ENCODE peak calls at places on chromosomes 3 and 15, in nine cellular contexts. One of them, this sample, is unnamed.

GRCh38 chr3:73637042-73637441 is 12.3 kb upstream of the PDZRN3 start:
- DNase-seq in MM.1S: no peak
- DNase-seq in T follicular helper cell: no peak
- DNase-seq in OCI-LY7: no peak
- DNase-seq in AG08396: no peak
- DNase-seq in stimulated activated CD4-positive, alpha-beta T cell treated with anti-CD3 and anti-CD28 coated beads, Interleukin-4, amount 100 ng/mL, for 48 hours: no peak
- DNase-seq in GM23248: peak; percentile 87
- DNase-seq in WERI-Rb-1: no peak
- DNase-seq in effector CD4-positive, alpha-beta T cell: no peak
- DNase-seq in this sample: no peak

GRCh38 chr3:194806991-194807685 is 121.5 kb downstream of the FAM43A start:
- DNase-seq in MM.1S: no peak
- DNase-seq in T follicular helper cell: no peak
- DNase-seq in OCI-LY7: no peak
- DNase-seq in AG08396: no peak
- DNase-seq in stimulated activated CD4-positive, alpha-beta T cell treated with anti-CD3 and anti-CD28 coated beads, Interleukin-4, amount 100 ng/mL, for 48 hours: no peak
- DNase-seq in GM23248: peak; percentile 89
- DNase-seq in WERI-Rb-1: no peak
- DNase-seq in effector CD4-positive, alpha-beta T cell: no peak
- DNase-seq in this sample: no peak

GRCh38 chr3:50003216-50003615 is 63.3 kb downstream of the RBM6 start:
- DNase-seq in MM.1S: no peak
- DNase-seq in T follicular helper cell: no peak
- DNase-seq in OCI-LY7: no peak
- DNase-seq in AG08396: no peak
- DNase-seq in stimulated activated CD4-positive, alpha-beta T cell treated with anti-CD3 and anti-CD28 coated beads, Interleukin-4, amount 100 ng/mL, for 48 hours: no peak
- DNase-seq in GM23248: peak; percentile 55
- DNase-seq in WERI-Rb-1: no peak
- DNase-seq in effector CD4-positive, alpha-beta T cell: no peak
- DNase-seq in this sample: no peak

GRCh38 chr15:73560501-73561117 is 72.6 kb downstream of the NPTN start:
- DNase-seq in MM.1S: peak; percentile 64
- DNase-seq in T follicular helper cell: no peak
- DNase-seq in OCI-LY7: peak; percentile 68
- DNase-seq in AG08396: peak; percentile 22
- DNase-seq in stimulated activated CD4-positive, alpha-beta T cell treated with anti-CD3 and anti-CD28 coated beads, Interleukin-4, amount 100 ng/mL, for 48 hours: no peak
- DNase-seq in GM23248: peak; percentile 76
- DNase-seq in WERI-Rb-1: peak; percentile 16
- DNase-seq in effector CD4-positive, alpha-beta T cell: no peak
- DNase-seq in this sample: no peak

GRCh38 chr15:84634228-84634837 is 19.8 kb downstream of the WDR73 start:
- DNase-seq in MM.1S: no peak
- DNase-seq in T follicular helper cell: no peak
- DNase-seq in OCI-LY7: no peak
- DNase-seq in AG08396: no peak
- DNase-seq in stimulated activated CD4-positive, alpha-beta T cell treated with anti-CD3 and anti-CD28 coated beads, Interleukin-4, amount 100 ng/mL, for 48 hours: no peak
- DNase-seq in GM23248: no peak
- DNase-seq in WERI-Rb-1: no peak
- DNase-seq in effector CD4-positive, alpha-beta T cell: no peak
- DNase-seq in this sample: no peak

GRCh38 chr3:169624533-169624972 is 39.0 kb downstream of the MECOM start:
- DNase-seq in MM.1S: no peak
- DNase-seq in T follicular helper cell: no peak
- DNase-seq in OCI-LY7: no peak
- DNase-seq in AG08396: no peak
- DNase-seq in stimulated activated CD4-positive, alpha-beta T cell treated with anti-CD3 and anti-CD28 coated beads, Interleukin-4, amount 100 ng/mL, for 48 hours: no peak
- DNase-seq in GM23248: no peak
- DNase-seq in WERI-Rb-1: peak; percentile 13
- DNase-seq in effector CD4-positive, alpha-beta T cell: no peak
- DNase-seq in this sample: no peak

GRCh38 chr15:100596792-100597191 is 5.2 kb downstream of the LINS1 start:
- DNase-seq in MM.1S: no peak
- DNase-seq in T follicular helper cell: peak; percentile 77
- DNase-seq in OCI-LY7: no peak
- DNase-seq in AG08396: no peak
- DNase-seq in stimulated activated CD4-positive, alpha-beta T cell treated with anti-CD3 and anti-CD28 coated beads, Interleukin-4, amount 100 ng/mL, for 48 hours: peak; percentile 88
- DNase-seq in GM23248: no peak
- DNase-seq in WERI-Rb-1: no peak
- DNase-seq in effector CD4-positive, alpha-beta T cell: peak; percentile 81
- DNase-seq in this sample: no peak

GRCh38 chr15:74595271-74595670 is 20.4 kb upstream of the CLK3 start:
- DNase-seq in MM.1S: no peak
- DNase-seq in T follicular helper cell: no peak
- DNase-seq in OCI-LY7: no peak
- DNase-seq in AG08396: no peak
- DNase-seq in stimulated activated CD4-positive, alpha-beta T cell treated with anti-CD3 and anti-CD28 coated beads, Interleukin-4, amount 100 ng/mL, for 48 hours: no peak
- DNase-seq in GM23248: no peak
- DNase-seq in WERI-Rb-1: no peak
- DNase-seq in effector CD4-positive, alpha-beta T cell: no peak
- DNase-seq in this sample: no peak

GRCh38 chr3:134211797-134212196 is 38.9 kb downstream of the RYK start:
- DNase-seq in MM.1S: peak; percentile 60
- DNase-seq in T follicular helper cell: no peak
- DNase-seq in OCI-LY7: peak; percentile 23
- DNase-seq in AG08396: peak; percentile 47
- DNase-seq in stimulated activated CD4-positive, alpha-beta T cell treated with anti-CD3 and anti-CD28 coated beads, Interleukin-4, amount 100 ng/mL, for 48 hours: no peak
- DNase-seq in GM23248: peak; percentile 71
- DNase-seq in WERI-Rb-1: peak; percentile 39
- DNase-seq in effector CD4-positive, alpha-beta T cell: no peak
- DNase-seq in this sample: no peak

GRCh38 chr15:50968353-50968752 is 59.9 kb downstream of the AP4E1 start:
- DNase-seq in MM.1S: no peak
- DNase-seq in T follicular helper cell: no peak
- DNase-seq in OCI-LY7: no peak
- DNase-seq in AG08396: no peak
- DNase-seq in stimulated activated CD4-positive, alpha-beta T cell treated with anti-CD3 and anti-CD28 coated beads, Interleukin-4, amount 100 ng/mL, for 48 hours: no peak
- DNase-seq in GM23248: peak; percentile 51
- DNase-seq in WERI-Rb-1: no peak
- DNase-seq in effector CD4-positive, alpha-beta T cell: no peak
- DNase-seq in this sample: no peak

GRCh38 chr3:48372862-48373435 is 930 bp downstream of the FBXW12 start:
- DNase-seq in MM.1S: no peak
- DNase-seq in T follicular helper cell: no peak
- DNase-seq in OCI-LY7: no peak
- DNase-seq in AG08396: no peak
- DNase-seq in stimulated activated CD4-positive, alpha-beta T cell treated with anti-CD3 and anti-CD28 coated beads, Interleukin-4, amount 100 ng/mL, for 48 hours: no peak
- DNase-seq in GM23248: no peak
- DNase-seq in WERI-Rb-1: peak; percentile 25
- DNase-seq in effector CD4-positive, alpha-beta T cell: no peak
- DNase-seq in this sample: no peak

GRCh38 chr3:99637381-99638111 is 848 bp upstream of the COL8A1 start:
- DNase-seq in MM.1S: no peak
- DNase-seq in T follicular helper cell: no peak
- DNase-seq in OCI-LY7: no peak
- DNase-seq in AG08396: peak; percentile 33
- DNase-seq in stimulated activated CD4-positive, alpha-beta T cell treated with anti-CD3 and anti-CD28 coated beads, Interleukin-4, amount 100 ng/mL, for 48 hours: no peak
- DNase-seq in GM23248: peak; percentile 82
- DNase-seq in WERI-Rb-1: peak; percentile 46
- DNase-seq in effector CD4-positive, alpha-beta T cell: no peak
- DNase-seq in this sample: no peak

GRCh38 chr15:36845270-36845669 is 255.1 kb downstream of the MEIS2 start:
- DNase-seq in MM.1S: no peak
- DNase-seq in T follicular helper cell: no peak
- DNase-seq in OCI-LY7: no peak
- DNase-seq in AG08396: no peak
- DNase-seq in stimulated activated CD4-positive, alpha-beta T cell treated with anti-CD3 and anti-CD28 coated beads, Interleukin-4, amount 100 ng/mL, for 48 hours: no peak
- DNase-seq in GM23248: no peak
- DNase-seq in WERI-Rb-1: no peak
- DNase-seq in effector CD4-positive, alpha-beta T cell: no peak
- DNase-seq in this sample: no peak

GRCh38 chr15:72042054-72042453 is 75.9 kb downstream of the MYO9A start:
- DNase-seq in MM.1S: no peak
- DNase-seq in T follicular helper cell: no peak
- DNase-seq in OCI-LY7: no peak
- DNase-seq in AG08396: no peak
- DNase-seq in stimulated activated CD4-positive, alpha-beta T cell treated with anti-CD3 and anti-CD28 coated beads, Interleukin-4, amount 100 ng/mL, for 48 hours: no peak
- DNase-seq in GM23248: no peak
- DNase-seq in WERI-Rb-1: no peak
- DNase-seq in effector CD4-positive, alpha-beta T cell: no peak
- DNase-seq in this sample: no peak

GRCh38 chr15:62110000-62110851 is 43.4 kb downstream of the C2CD4A start:
- DNase-seq in MM.1S: no peak
- DNase-seq in T follicular helper cell: no peak
- DNase-seq in OCI-LY7: no peak
- DNase-seq in AG08396: peak; percentile 27
- DNase-seq in stimulated activated CD4-positive, alpha-beta T cell treated with anti-CD3 and anti-CD28 coated beads, Interleukin-4, amount 100 ng/mL, for 48 hours: no peak
- DNase-seq in GM23248: peak; percentile 89
- DNase-seq in WERI-Rb-1: no peak
- DNase-seq in effector CD4-positive, alpha-beta T cell: no peak
- DNase-seq in this sample: no peak

GRCh38 chr3:70067860-70068479 is 68.4 kb downstream of the SAMMSON start:
- DNase-seq in MM.1S: no peak
- DNase-seq in T follicular helper cell: no peak
- DNase-seq in OCI-LY7: no peak
- DNase-seq in AG08396: no peak
- DNase-seq in stimulated activated CD4-positive, alpha-beta T cell treated with anti-CD3 and anti-CD28 coated beads, Interleukin-4, amount 100 ng/mL, for 48 hours: no peak
- DNase-seq in GM23248: no peak
- DNase-seq in WERI-Rb-1: no peak
- DNase-seq in effector CD4-positive, alpha-beta T cell: no peak
- DNase-seq in this sample: no peak

GRCh38 chr3:47850062-47850802 is 47.3 kb downstream of the DHX30 start:
- DNase-seq in MM.1S: no peak
- DNase-seq in T follicular helper cell: no peak
- DNase-seq in OCI-LY7: peak; percentile 14
- DNase-seq in AG08396: peak; percentile 72
- DNase-seq in stimulated activated CD4-positive, alpha-beta T cell treated with anti-CD3 and anti-CD28 coated beads, Interleukin-4, amount 100 ng/mL, for 48 hours: no peak
- DNase-seq in GM23248: peak; percentile 67
- DNase-seq in WERI-Rb-1: peak; percentile 36
- DNase-seq in effector CD4-positive, alpha-beta T cell: no peak
- DNase-seq in this sample: no peak

GRCh38 chr3:108201258-108201657 is 21.0 kb downstream of the IFT57 start:
- DNase-seq in MM.1S: no peak
- DNase-seq in T follicular helper cell: no peak
- DNase-seq in OCI-LY7: no peak
- DNase-seq in AG08396: no peak
- DNase-seq in stimulated activated CD4-positive, alpha-beta T cell treated with anti-CD3 and anti-CD28 coated beads, Interleukin-4, amount 100 ng/mL, for 48 hours: no peak
- DNase-seq in GM23248: no peak
- DNase-seq in WERI-Rb-1: no peak
- DNase-seq in effector CD4-positive, alpha-beta T cell: no peak
- DNase-seq in this sample: no peak

GRCh38 chr3:194690501-194691372 is 5.1 kb downstream of the FAM43A start:
- DNase-seq in MM.1S: no peak
- DNase-seq in T follicular helper cell: no peak
- DNase-seq in OCI-LY7: peak; percentile 62
- DNase-seq in AG08396: no peak
- DNase-seq in stimulated activated CD4-positive, alpha-beta T cell treated with anti-CD3 and anti-CD28 coated beads, Interleukin-4, amount 100 ng/mL, for 48 hours: no peak
- DNase-seq in GM23248: no peak
- DNase-seq in WERI-Rb-1: no peak
- DNase-seq in effector CD4-positive, alpha-beta T cell: no peak
- DNase-seq in this sample: no peak

GRCh38 chr3:180693656-180694055 is 14.4 kb upstream of the CCDC39 start:
- DNase-seq in MM.1S: no peak
- DNase-seq in T follicular helper cell: no peak
- DNase-seq in OCI-LY7: no peak
- DNase-seq in AG08396: no peak
- DNase-seq in stimulated activated CD4-positive, alpha-beta T cell treated with anti-CD3 and anti-CD28 coated beads, Interleukin-4, amount 100 ng/mL, for 48 hours: no peak
- DNase-seq in GM23248: no peak
- DNase-seq in WERI-Rb-1: no peak
- DNase-seq in effector CD4-positive, alpha-beta T cell: no peak
- DNase-seq in this sample: no peak

GRCh38 chr3:5213574-5213966 is 26.1 kb downstream of the EDEM1 start:
- DNase-seq in MM.1S: peak; percentile 97
- DNase-seq in T follicular helper cell: no peak
- DNase-seq in OCI-LY7: no peak
- DNase-seq in AG08396: no peak
- DNase-seq in stimulated activated CD4-positive, alpha-beta T cell treated with anti-CD3 and anti-CD28 coated beads, Interleukin-4, amount 100 ng/mL, for 48 hours: no peak
- DNase-seq in GM23248: no peak
- DNase-seq in WERI-Rb-1: no peak
- DNase-seq in effector CD4-positive, alpha-beta T cell: no peak
- DNase-seq in this sample: no peak

GRCh38 chr3:53809764-53810400 is 36.3 kb downstream of the CHDH start:
- DNase-seq in MM.1S: no peak
- DNase-seq in T follicular helper cell: no peak
- DNase-seq in OCI-LY7: no peak
- DNase-seq in AG08396: no peak
- DNase-seq in stimulated activated CD4-positive, alpha-beta T cell treated with anti-CD3 and anti-CD28 coated beads, Interleukin-4, amount 100 ng/mL, for 48 hours: no peak
- DNase-seq in GM23248: no peak
- DNase-seq in WERI-Rb-1: no peak
- DNase-seq in effector CD4-positive, alpha-beta T cell: no peak
- DNase-seq in this sample: peak; percentile 49

GRCh38 chr3:141828487-141829284 is 47.8 kb upstream of the ATP1B3 start:
- DNase-seq in MM.1S: no peak
- DNase-seq in T follicular helper cell: no peak
- DNase-seq in OCI-LY7: no peak
- DNase-seq in AG08396: peak; percentile 27
- DNase-seq in stimulated activated CD4-positive, alpha-beta T cell treated with anti-CD3 and anti-CD28 coated beads, Interleukin-4, amount 100 ng/mL, for 48 hours: no peak
- DNase-seq in GM23248: peak; percentile 61
- DNase-seq in WERI-Rb-1: peak; percentile 53
- DNase-seq in effector CD4-positive, alpha-beta T cell: no peak
- DNase-seq in this sample: no peak

GRCh38 chr3:30502051-30502741 is 104.2 kb upstream of the TGFBR2 start:
- DNase-seq in MM.1S: no peak
- DNase-seq in T follicular helper cell: no peak
- DNase-seq in OCI-LY7: no peak
- DNase-seq in AG08396: no peak
- DNase-seq in stimulated activated CD4-positive, alpha-beta T cell treated with anti-CD3 and anti-CD28 coated beads, Interleukin-4, amount 100 ng/mL, for 48 hours: no peak
- DNase-seq in GM23248: no peak
- DNase-seq in WERI-Rb-1: no peak
- DNase-seq in effector CD4-positive, alpha-beta T cell: no peak
- DNase-seq in this sample: no peak

GRCh38 chr3:28673438-28673837 is 324.8 kb upstream of the AZI2 start:
- DNase-seq in MM.1S: no peak
- DNase-seq in T follicular helper cell: no peak
- DNase-seq in OCI-LY7: no peak
- DNase-seq in AG08396: no peak
- DNase-seq in stimulated activated CD4-positive, alpha-beta T cell treated with anti-CD3 and anti-CD28 coated beads, Interleukin-4, amount 100 ng/mL, for 48 hours: no peak
- DNase-seq in GM23248: no peak
- DNase-seq in WERI-Rb-1: no peak
- DNase-seq in effector CD4-positive, alpha-beta T cell: no peak
- DNase-seq in this sample: no peak

GRCh38 chr3:193897288-193897687 is 238.7 kb upstream of the HES1 start:
- DNase-seq in MM.1S: no peak
- DNase-seq in T follicular helper cell: no peak
- DNase-seq in OCI-LY7: no peak
- DNase-seq in AG08396: no peak
- DNase-seq in stimulated activated CD4-positive, alpha-beta T cell treated with anti-CD3 and anti-CD28 coated beads, Interleukin-4, amount 100 ng/mL, for 48 hours: no peak
- DNase-seq in GM23248: no peak
- DNase-seq in WERI-Rb-1: no peak
- DNase-seq in effector CD4-positive, alpha-beta T cell: no peak
- DNase-seq in this sample: no peak

GRCh38 chr3:25293736-25294135 is 134.3 kb upstream of the RARB start:
- DNase-seq in MM.1S: no peak
- DNase-seq in T follicular helper cell: no peak
- DNase-seq in OCI-LY7: no peak
- DNase-seq in AG08396: no peak
- DNase-seq in stimulated activated CD4-positive, alpha-beta T cell treated with anti-CD3 and anti-CD28 coated beads, Interleukin-4, amount 100 ng/mL, for 48 hours: no peak
- DNase-seq in GM23248: no peak
- DNase-seq in WERI-Rb-1: no peak
- DNase-seq in effector CD4-positive, alpha-beta T cell: no peak
- DNase-seq in this sample: no peak

GRCh38 chr3:171788546-171789351 is 21.5 kb downstream of the PLD1 start:
- DNase-seq in MM.1S: no peak
- DNase-seq in T follicular helper cell: no peak
- DNase-seq in OCI-LY7: no peak
- DNase-seq in AG08396: no peak
- DNase-seq in stimulated activated CD4-positive, alpha-beta T cell treated with anti-CD3 and anti-CD28 coated beads, Interleukin-4, amount 100 ng/mL, for 48 hours: no peak
- DNase-seq in GM23248: peak; percentile 95
- DNase-seq in WERI-Rb-1: no peak
- DNase-seq in effector CD4-positive, alpha-beta T cell: no peak
- DNase-seq in this sample: no peak

GRCh38 chr3:15367059-15367458 is 34.7 kb upstream of the SH3BP5 start:
- DNase-seq in MM.1S: no peak
- DNase-seq in T follicular helper cell: no peak
- DNase-seq in OCI-LY7: no peak
- DNase-seq in AG08396: no peak
- DNase-seq in stimulated activated CD4-positive, alpha-beta T cell treated with anti-CD3 and anti-CD28 coated beads, Interleukin-4, amount 100 ng/mL, for 48 hours: no peak
- DNase-seq in GM23248: peak; percentile 55
- DNase-seq in WERI-Rb-1: no peak
- DNase-seq in effector CD4-positive, alpha-beta T cell: no peak
- DNase-seq in this sample: no peak

GRCh38 chr3:186109897-186110803 is 1.3 kb upstream of the ETV5 start:
- DNase-seq in MM.1S: no peak
- DNase-seq in T follicular helper cell: no peak
- DNase-seq in OCI-LY7: no peak
- DNase-seq in AG08396: peak; percentile 51
- DNase-seq in stimulated activated CD4-positive, alpha-beta T cell treated with anti-CD3 and anti-CD28 coated beads, Interleukin-4, amount 100 ng/mL, for 48 hours: no peak
- DNase-seq in GM23248: peak; percentile 58
- DNase-seq in WERI-Rb-1: peak; percentile 30
- DNase-seq in effector CD4-positive, alpha-beta T cell: no peak
- DNase-seq in this sample: no peak

GRCh38 chr15:22239806-22240180 is 159.5 kb downstream of the OR4M2 start:
- DNase-seq in MM.1S: no peak
- DNase-seq in T follicular helper cell: no peak
- DNase-seq in OCI-LY7: no peak
- DNase-seq in AG08396: no peak
- DNase-seq in stimulated activated CD4-positive, alpha-beta T cell treated with anti-CD3 and anti-CD28 coated beads, Interleukin-4, amount 100 ng/mL, for 48 hours: no peak
- DNase-seq in GM23248: no peak
- DNase-seq in WERI-Rb-1: no peak
- DNase-seq in effector CD4-positive, alpha-beta T cell: no peak
- DNase-seq in this sample: no peak